ENCODE peak calls at places on chromosomes 5 and 9, in nine cellular contexts. I is stimulated activated CD4-positive, alpha-beta T cell treated with anti-CD3 and anti-CD28 coated beads, Interleukin-4, amount 100 ng/mL, for 1 hour; Z is keratinocyte; D is GF-D8; Y is naive thymus-derived CD8-positive, alpha-beta T cell; S is M059J; V is SIG-M5; A is germinal center; U is effector memory CD8-positive, alpha-beta T cell. F is an unnamed sample.

GRCh38 chr9:38419216-38419615 is 5.0 kb downstream of the IGFBPL1 start:
- DNase-seq in Y (no peak), Z (no peak), S (no peak), I (no peak), D (no peak), U (no peak), V (no peak), A (no peak), F (no peak)

GRCh38 chr5:147427784-147428401 is 82.0 kb downstream of the DPYSL3 start:
- DNase-seq in V (no peak), D (no peak), A (no peak), Z (no peak), U (no peak), I (no peak), Y (no peak), S (no peak), F (no peak)

GRCh38 chr5:90529939-90530677 is 724 bp upstream of the LYSMD3 start:
- DNase-seq in Y (peak), V (no peak), A (peak), S (peak), Z (no peak), I (peak), D (no peak), U (no peak), F (peak)

GRCh38 chr9:121284733-121285451 is 16.9 kb downstream of the GSN start:
- DNase-seq in A (no peak), V (no peak), I (no peak), Z (no peak), D (no peak), S (no peak), U (no peak), Y (no peak), F (no peak)

GRCh38 chr5:56350595-56351170 is 117.6 kb upstream of the ANKRD55 start:
- DNase-seq in I (no peak), A (no peak), S (peak), Z (no peak), V (no peak), U (no peak), D (no peak), Y (no peak), F (no peak)

GRCh38 chr5:93267736-93268135 is 313.3 kb downstream of the NR2F1-AS1 start:
- DNase-seq in Y (no peak), Z (no peak), A (no peak), V (no peak), S (no peak), U (no peak), I (no peak), D (no peak), F (no peak)

GRCh38 chr9:109074236-109074889 is 45.4 kb downstream of the TMEM245 start:
- DNase-seq in Z (no peak), U (no peak), D (no peak), S (no peak), A (no peak), Y (no peak), I (no peak), V (no peak), F (no peak)

GRCh38 chr5:162654661-162655406 is 587.3 kb downstream of the GABRG2 start:
- DNase-seq in I (no peak), D (no peak), V (no peak), S (no peak), A (no peak), Y (no peak), U (no peak), Z (no peak), F (no peak)

GRCh38 chr9:104788251-104788650 is 24.3 kb downstream of the NIPSNAP3B start:
- DNase-seq in D (no peak), U (no peak), I (no peak), S (no peak), A (no peak), Z (no peak), Y (no peak), V (no peak), F (no peak)

GRCh38 chr5:949275-949543 is 56.5 kb downstream of the TRIP13 start:
- DNase-seq in V (no peak), Y (no peak), U (no peak), I (no peak), Z (no peak), A (no peak), D (no peak), S (no peak), F (no peak)

GRCh38 chr5:113128931-113129330 is 152.3 kb downstream of the DCP2 start:
- DNase-seq in D (no peak), A (no peak), Z (no peak), U (no peak), V (no peak), S (no peak), Y (no peak), I (no peak), F (no peak)

GRCh38 chr9:114086009-114086408 is 7.9 kb upstream of the AMBP start:
- DNase-seq in V (no peak), S (no peak), U (no peak), A (no peak), Y (no peak), D (no peak), I (no peak), Z (no peak), F (no peak)

F was measured in T-helper 17 cell.